ENCODE peak calls at places on chromosomes 3 and 15, in four cellular contexts. J is tibial artery, D is heart left ventricle, U is glutamatergic neuron. Y is an unnamed sample.

GRCh38 chr3:43794776-43795175 is 104.0 kb downstream of the ABHD5 start:
- DNase-seq in D (no peak), J (no peak), U (no peak), Y (no peak)

GRCh38 chr3:119639494-119640350 is 20.7 kb downstream of the POPDC2 start:
- DNase-seq in D (no peak), U (no peak), J (no peak), Y (no peak)

GRCh38 chr3:152270944-152271343 is 2.2 kb downstream of the MBNL1 start:
- DNase-seq in J (no peak), D (no peak), U (no peak), Y (no peak)

GRCh38 chr15:48279608-48280007 is 51.6 kb upstream of the DUT start:
- DNase-seq in U (no peak), D (no peak), J (no peak), Y (peak; percentile 29)

GRCh38 chr3:33807190-33807589 is 8.8 kb downstream of the PDCD6IP start:
- DNase-seq in U (no peak), J (no peak), D (peak; percentile 35), Y (no peak)

GRCh38 chr15:94653071-94653470 is 421.7 kb downstream of the MCTP2 start:
- DNase-seq in J (no peak), U (no peak), D (no peak), Y (no peak)

GRCh38 chr3:113560845-113561623 is 28.7 kb downstream of the SIDT1 start:
- DNase-seq in U (no peak), J (no peak), D (no peak), Y (no peak)

GRCh38 chr3:35675621-35676020 is 36.3 kb downstream of the ARPP21 start:
- DNase-seq in U (no peak), J (no peak), D (no peak), Y (no peak)

GRCh38 chr3:81876826-81877225 is 115.4 kb upstream of the GBE1 start:
- DNase-seq in D (no peak), J (no peak), U (no peak), Y (no peak)

GRCh38 chr3:49656541-49657112 is 17.5 kb upstream of the APEH start:
- DNase-seq in J (no peak), D (no peak), U (peak; percentile 31), Y (no peak)

GRCh38 chr3:72738752-72739520 is 109.3 kb downstream of the SHQ1 start:
- DNase-seq in U (peak; percentile 66), D (peak; percentile 41), J (no peak), Y (peak; percentile 88)

GRCh38 chr3:183449791-183450190 is 21.4 kb upstream of the MCF2L2 start:
- DNase-seq in U (no peak), J (no peak), D (no peak), Y (no peak)

GRCh38 chr15:78438595-78439285 is 724 bp downstream of the IREB2 start:
- DNase-seq in J (no peak), U (peak; percentile 56), D (peak; percentile 51), Y (peak; percentile 33)

GRCh38 chr15:51403072-51403878 is 61.8 kb downstream of the GLDN start:
- DNase-seq in J (no peak), D (no peak), U (no peak), Y (no peak)

GRCh38 chr3:23004971-23005370 is 198.2 kb upstream of the UBE2E2 start:
- DNase-seq in D (no peak), U (no peak), J (no peak), Y (no peak)

GRCh38 chr3:66499881-66500574 is 794 bp downstream of the LRIG1 start:
- DNase-seq in D (peak; percentile 53), J (no peak), U (peak; percentile 73), Y (peak; percentile 31)

GRCh38 chr3:8239718-8240698 is 261.6 kb upstream of the LMCD1 start:
- DNase-seq in J (no peak), D (no peak), U (peak; percentile 29), Y (peak; percentile 47)

GRCh38 chr3:12138044-12138443 is 20.7 kb downstream of the TIMP4 start:
- DNase-seq in J (peak; percentile 27), D (no peak), U (peak; percentile 41), Y (peak; percentile 30)

GRCh38 chr15:94042163-94042954 is 189.0 kb upstream of the MCTP2 start:
- DNase-seq in U (no peak), J (no peak), D (no peak), Y (no peak)

GRCh38 chr15:65682404-65682911 is 60.7 kb downstream of the SLC24A1 start:
- DNase-seq in J (no peak), D (no peak), U (no peak), Y (no peak)

GRCh38 chr15:31799711-31800321 is 230.5 kb upstream of the CHRNA7 start:
- DNase-seq in D (no peak), J (no peak), U (no peak), Y (no peak)

GRCh38 chr3:123870033-123870432 is 14.1 kb downstream of the MYLK start:
- DNase-seq in D (no peak), U (no peak), J (no peak), Y (no peak)

GRCh38 chr15:58980351-58980939 is 7.0 kb upstream of the RNF111 start:
- DNase-seq in J (no peak), D (no peak), U (no peak), Y (no peak)

GRCh38 chr3:37183375-37183831 is 9.0 kb upstream of the LRRFIP2 start:
- DNase-seq in D (no peak), J (no peak), U (no peak), Y (no peak)

GRCh38 chr3:22284559-22284958 is 533.5 kb upstream of the ZNF385D start:
- DNase-seq in J (no peak), U (no peak), D (no peak), Y (no peak)

GRCh38 chr3:196968233-196969000 is at the start of gene PIGZ:
- DNase-seq in D (peak; percentile 54), J (no peak), U (peak; percentile 56), Y (no peak)

GRCh38 chr15:99433757-99434211 is 132.0 kb upstream of the MEF2A start:
- DNase-seq in D (no peak), U (peak; percentile 17), J (peak; percentile 11), Y (peak; percentile 3)

GRCh38 chr3:51955893-51956770 is 951 bp downstream of the GPR62 start:
- DNase-seq in U (peak; percentile 71), J (no peak), D (peak; percentile 77), Y (no peak)
- TF ChIP-seq CTCF in U (peak; percentile 66), J (peak; percentile 34), D (peak; percentile 49), Y (peak; percentile 18)

GRCh38 chr3:19960670-19961069 is 13.8 kb downstream of the RAB5A start:
- DNase-seq in J (no peak), U (no peak), D (no peak), Y (no peak)
- TF ChIP-seq CTCF in J (no peak), U (no peak), D (no peak), Y (no peak)

GRCh38 chr3:122816587-122816986 is 21.7 kb downstream of the SLC49A4 start:
- DNase-seq in U (no peak), D (no peak), J (no peak), Y (no peak)
- TF ChIP-seq CTCF in U (no peak), D (no peak), J (no peak), Y (no peak)

GRCh38 chr3:4977001-4977888 is 2.0 kb upstream of the BHLHE40 start:
- DNase-seq in D (peak; percentile 94), U (no peak), J (peak; percentile 88), Y (peak; percentile 77)

GRCh38 chr3:4977889-4978258 is 1.4 kb upstream of the BHLHE40 start:
- DNase-seq in J (peak; percentile 39), U (no peak), D (no peak), Y (no peak)

GRCh38 chr3:4979401-4980228 is at the start of gene BHLHE40:
- DNase-seq in J (peak; percentile 34), D (peak; percentile 59), U (peak; percentile 47), Y (no peak)

GRCh38 chr3:4978966-4979400 is 254 bp upstream of the BHLHE40 start:
- DNase-seq in D (peak; percentile 98), J (peak; percentile 97), U (peak; percentile 45), Y (peak; percentile 94)

GRCh38 chr3:4978259-4978965 is 825 bp upstream of the BHLHE40 start:
- DNase-seq in D (peak; percentile 98), U (peak; percentile 73), J (peak; percentile 97), Y (peak; percentile 97)
- TF ChIP-seq CTCF in D (no peak), U (no peak), J (no peak), Y (no peak)

GRCh38 chr3:121989943-121990342 is 32.1 kb downstream of the ILDR1 start:
- DNase-seq in U (no peak), J (no peak), D (no peak), Y (no peak)
- TF ChIP-seq CTCF in U (no peak), J (no peak), D (peak; percentile 18), Y (no peak)

GRCh38 chr15:49875392-49875791 is 243.6 kb downstream of the ATP8B4 start:
- DNase-seq in J (no peak), D (no peak), U (no peak), Y (no peak)
- TF ChIP-seq CTCF in J (no peak), D (no peak), U (no peak), Y (peak; percentile 34)

GRCh38 chr15:80611543-80612080 is 83.5 kb upstream of the ABHD17C start:
- DNase-seq in U (no peak), D (no peak), J (no peak), Y (no peak)
- TF ChIP-seq CTCF in U (no peak), D (no peak), J (no peak), Y (no peak)

DNA sequence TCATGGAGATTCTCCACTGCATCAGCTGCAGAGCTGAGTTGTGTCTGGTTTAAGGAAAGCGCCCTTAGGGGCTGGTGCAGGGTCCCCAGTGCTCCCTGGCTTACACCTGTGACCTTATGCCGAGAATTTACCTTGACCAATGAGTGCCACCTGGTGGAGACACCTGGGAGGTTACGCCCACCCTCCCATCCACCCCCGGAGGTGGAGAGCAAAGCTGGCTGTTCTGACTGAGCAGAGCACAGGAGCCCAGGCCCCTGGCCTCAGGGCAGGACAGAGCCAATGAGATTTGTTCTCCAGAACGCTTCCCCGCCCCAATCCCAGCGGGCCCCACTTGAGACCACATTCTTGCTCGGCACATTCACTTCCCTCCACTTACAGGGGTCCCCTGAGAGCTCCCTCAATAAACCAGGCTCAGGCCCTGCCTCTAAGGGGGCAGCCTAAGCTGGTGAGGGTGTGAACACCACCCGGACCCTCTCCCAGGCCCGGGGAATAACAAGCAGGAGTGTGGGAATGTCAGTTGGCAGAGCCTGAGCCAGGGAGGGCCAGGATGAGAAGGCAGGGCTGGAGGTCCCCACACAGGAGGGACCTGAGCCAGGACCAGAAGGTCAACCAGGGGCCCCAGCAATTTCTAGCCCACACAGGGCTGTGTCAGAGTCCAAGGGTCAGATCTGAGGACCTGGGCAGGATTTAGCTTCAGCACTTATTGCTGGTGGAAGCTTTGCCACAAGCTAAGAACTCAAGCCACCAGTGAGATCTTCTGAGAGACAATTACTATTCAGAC is 117.1 kb downstream of the TPRA1 start:
- DNase-seq in U (peak; percentile 30), D (no peak), J (no peak), Y (peak; percentile 71)
- TF ChIP-seq CTCF in U (peak; percentile 47), D (peak; percentile 9), J (no peak), Y (peak; percentile 80)

Y was measured in WERI-Rb-1.